ENCODE peak calls at places on chromosomes 2 and 18, in four cellular contexts. V is upper lobe of right lung, D is suprapubic skin, X is heart right ventricle. H is an unnamed sample. For H3K27me3, the result is how much of the 10 kb centered on the place peaks cover.

GRCh38 chr2:146496248-146496647 is 1348.6 kb upstream of the ACVR2A start:
- DNase-seq in V (no peak), D (no peak), X (no peak), H (no peak)

GRCh38 chr2:63790913-63791312 is 50.8 kb upstream of the UGP2 start:
- DNase-seq in D (no peak), X (no peak), V (no peak), H (no peak)

GRCh38 chr2:172252154-172252553 is 149.5 kb upstream of the DLX2 start:
- DNase-seq in D (no peak), V (no peak), X (peak), H (no peak)

GRCh38 chr2:173104156-173104555 is 28.5 kb downstream of the MAP3K20 start:
- DNase-seq in X (no peak), V (no peak), D (no peak), H (no peak)

GRCh38 chr18:51017140-51017874 is 12.7 kb upstream of the SMAD4 start:
- DNase-seq in X (no peak), D (no peak), V (no peak), H (no peak)

GRCh38 chr2:1717129-1717528 is 27.2 kb downstream of the PXDN start:
- DNase-seq in V (no peak), D (no peak), X (peak), H (no peak)

GRCh38 chr18:80103231-80103630 is 5.8 kb upstream of the ADNP2 start:
- DNase-seq in D (no peak), V (no peak), X (no peak), H (no peak)

GRCh38 chr18:22349966-22350365 is 67.7 kb downstream of the CTAGE1 start:
- DNase-seq in V (no peak), D (no peak), X (no peak), H (no peak)

GRCh38 chr2:70535573-70535972 is 18.1 kb downstream of the TGFA start:
- DNase-seq in D (no peak), V (no peak), X (no peak), H (no peak)

GRCh38 chr18:63963610-63964256 is 6.1 kb upstream of the SERPINB8 start:
- DNase-seq in V (no peak), X (no peak), D (no peak), H (no peak)

GRCh38 chr2:142165790-142166189 is 35.0 kb upstream of the LRP1B start:
- DNase-seq in V (no peak), D (no peak), X (no peak), H (no peak)

GRCh38 chr18:49814147-49814499 is 790 bp upstream of the ACAA2 start:
- DNase-seq in V (peak), D (peak), X (no peak), H (peak)

GRCh38 chr2:62014102-62014501 is 108.6 kb downstream of the COMMD1 start:
- DNase-seq in X (peak), V (no peak), D (no peak), H (peak)

GRCh38 chr2:195646424-195646823 is 10.6 kb upstream of the SLC39A10 start:
- DNase-seq in D (no peak), X (no peak), V (no peak), H (no peak)

GRCh38 chr2:182589121-182589520 is 126.9 kb upstream of the DNAJC10 start:
- DNase-seq in D (no peak), X (no peak), V (no peak), H (no peak)

GRCh38 chr2:85286913-85287312 is 40.9 kb downstream of the TGOLN2 start:
- DNase-seq in D (no peak), V (no peak), X (no peak), H (no peak)

DNA sequence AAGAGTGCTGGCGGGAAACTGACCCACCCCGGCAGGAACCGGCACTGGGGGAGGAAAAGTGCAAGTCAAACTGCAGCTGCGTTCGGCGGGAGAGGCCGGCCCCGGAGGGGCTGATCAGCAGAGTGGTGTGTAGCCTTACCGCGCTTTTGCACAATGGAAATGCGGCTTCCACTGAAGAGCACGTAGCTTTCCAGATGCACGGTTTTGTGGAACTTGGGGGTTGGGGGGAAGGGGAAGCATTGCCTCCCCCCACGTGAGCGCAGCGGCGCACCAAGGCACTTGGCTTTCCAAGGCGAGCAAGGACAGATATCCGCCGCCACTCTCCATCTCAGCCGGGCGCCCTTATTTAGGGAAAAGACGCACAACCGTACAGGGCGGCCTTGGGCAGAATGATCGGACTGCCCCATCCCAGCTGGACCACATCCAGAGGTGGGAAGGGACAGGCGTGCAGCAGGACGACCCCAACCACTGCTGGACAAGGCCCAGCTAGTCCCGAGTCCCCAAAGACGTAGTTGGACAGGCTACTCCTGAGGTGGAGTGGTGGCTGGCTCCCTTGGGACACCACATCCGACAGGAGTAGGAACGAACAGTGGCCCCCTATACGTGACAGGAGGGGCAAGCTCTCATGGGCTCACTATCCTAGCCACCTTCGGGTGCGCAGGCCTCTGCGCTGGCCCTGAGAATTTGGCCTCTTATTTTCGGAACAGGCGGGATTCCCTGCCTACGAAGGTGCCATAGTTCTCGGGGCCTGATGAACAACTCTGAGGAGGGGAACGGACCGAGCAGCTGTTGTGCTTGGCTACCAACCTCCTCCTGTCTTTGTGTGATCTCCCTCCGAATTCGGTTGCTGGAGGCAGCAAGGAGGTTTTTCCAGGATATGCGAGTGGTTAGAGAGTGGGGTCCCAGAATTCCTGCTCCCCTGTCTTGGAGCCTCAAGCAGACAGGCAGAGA is 2.4 kb downstream of the FEV start:
- DNase-seq in V (no peak), D (peak), X (no peak), H (no peak)
- H3K27me3 ChIP-seq in V (half or more), D (half or more), X (half or more), H (half or more)

GRCh38 chr2:16429431-16429830 is 236.2 kb downstream of the CYRIA start:
- DNase-seq in D (no peak), X (no peak), V (no peak), H (no peak)
- TF ChIP-seq CTCF in D (no peak), X (no peak), V (no peak), H (no peak)

DNA sequence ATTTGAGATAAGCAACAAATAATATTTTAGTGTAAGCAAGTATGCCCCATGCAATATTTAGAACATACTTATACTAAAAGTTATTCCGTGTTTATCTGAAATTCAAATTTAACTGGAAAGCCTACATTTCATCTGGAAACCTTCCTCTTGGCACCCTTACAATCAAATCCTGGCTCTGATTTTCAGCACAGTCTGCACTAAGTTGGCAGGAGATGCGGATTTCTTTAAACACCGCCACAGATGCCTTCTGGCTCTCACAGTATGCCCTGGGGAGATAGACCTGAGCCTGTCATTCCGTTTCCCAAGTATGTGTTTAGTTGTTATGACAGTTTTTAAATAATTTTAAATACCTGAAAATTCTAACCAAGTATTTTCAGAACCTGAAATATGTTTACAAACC is 7.3 kb upstream of the MLPH start:
- DNase-seq in D (no peak), X (no peak), V (no peak), H (no peak)
- H3K27me3 ChIP-seq in D (under half), X (under half), V (under half), H (under half)

GRCh38 chr2:174522553-174522952 is 35.7 kb upstream of the GPR155 start:
- DNase-seq in V (no peak), D (no peak), X (no peak), H (no peak)
- TF ChIP-seq CTCF in V (peak), D (no peak), X (peak), H (no peak)

DNA sequence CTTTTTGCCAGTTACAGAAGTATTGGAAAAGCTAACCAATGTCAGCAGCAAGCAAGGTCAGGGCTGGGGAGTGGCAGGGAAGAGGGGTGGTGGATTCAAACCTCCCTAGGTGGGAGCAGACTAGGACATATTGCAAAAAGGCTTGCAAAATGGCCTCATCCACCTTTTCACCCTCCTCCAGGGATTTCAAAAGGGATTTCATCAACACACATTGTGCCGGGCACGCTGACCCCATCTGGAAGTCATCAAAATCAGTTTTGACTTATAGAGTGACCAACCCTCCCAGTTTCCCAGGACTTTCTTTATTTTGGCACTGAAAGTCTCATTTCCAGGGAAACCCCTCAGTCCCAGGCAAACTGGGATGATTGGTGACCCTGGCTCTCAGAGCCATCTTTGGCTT is 94.7 kb downstream of the BIN1 start:
- DNase-seq in D (no peak), X (no peak), V (no peak), H (no peak)
- H3K27me3 ChIP-seq in D (under half), X (under half), V (under half), H (under half)

DNA sequence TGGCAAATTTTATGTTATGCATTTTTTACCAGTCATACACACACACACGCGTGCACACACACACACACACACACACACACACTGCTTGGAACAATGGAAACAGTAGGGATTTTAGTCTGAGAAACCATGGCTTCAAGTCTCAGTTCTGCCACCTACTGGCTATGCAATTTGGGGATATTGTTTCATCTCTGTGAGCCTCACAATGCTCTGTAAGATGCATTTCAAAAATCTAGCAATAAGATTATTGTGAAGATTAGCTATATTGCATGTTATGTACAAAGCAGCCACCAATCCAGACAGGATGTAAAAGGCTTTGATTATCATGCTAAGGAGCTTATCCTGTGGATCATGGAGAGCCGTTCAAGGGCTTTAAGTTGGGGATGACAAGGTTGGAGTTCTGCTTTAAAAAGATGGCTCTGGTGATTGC is 401.4 kb downstream of the NBAS start:
- DNase-seq in D (no peak), V (no peak), X (no peak), H (no peak)
- TF ChIP-seq CTCF in D (peak), V (peak), X (peak), H (no peak)

GRCh38 chr2:120525056-120526046 is 179.4 kb downstream of the INHBB start:
- DNase-seq in X (peak), V (peak), D (no peak), H (no peak)

GRCh38 chr2:120526047-120526562 is 180.2 kb downstream of the INHBB start:
- DNase-seq in D (no peak), V (no peak), X (no peak), H (no peak)

GRCh38 chr2:120522151-120522751 is 176.3 kb downstream of the INHBB start:
- DNase-seq in X (no peak), V (no peak), D (no peak), H (no peak)

GRCh38 chr2:120523766-120524165 is 177.8 kb downstream of the INHBB start:
- DNase-seq in X (no peak), D (no peak), V (no peak), H (no peak)

GRCh38 chr2:120524174-120524573 is 178.2 kb downstream of the INHBB start:
- DNase-seq in X (no peak), V (no peak), D (no peak), H (no peak)
- H3K27me3 ChIP-seq in X (under half), V (under half), D (under half), H (under half)